ENCODE peak calls at places on chromosomes 1 and 21, in eight cellular contexts. D is uterus; H is effector memory CD4-positive, alpha-beta T cell; S is heart left ventricle; Y is upper lobe of right lung; E is right lobe of liver; C is OCI-LY7; F is mesenchymal stem cell. I is an unnamed sample.

GRCh38 chr1:9653783-9654517 is 2.4 kb downstream of the PIK3CD start:
- DNase-seq in S (no peak), Y (no peak), F (no peak), E (no peak), H (no peak), D (no peak), C (peak), I (no peak)

GRCh38 chr1:18041107-18041506 is 66.5 kb upstream of the IGSF21 start:
- DNase-seq in F (no peak), C (peak), D (no peak), Y (no peak), S (no peak), E (no peak), H (no peak), I (peak)

GRCh38 chr1:59596956-59597355 is 217.8 kb upstream of the HOOK1 start:
- DNase-seq in E (no peak), H (no peak), D (no peak), Y (no peak), S (no peak), F (no peak), C (no peak), I (no peak)

GRCh38 chr1:64965239-64966157 is 851 bp downstream of the JAK1 start:
- DNase-seq in C (peak), E (peak), Y (peak), D (peak), S (peak), F (peak), H (peak), I (peak)

GRCh38 chr1:53076721-53077598 is 14.9 kb downstream of the PODN start:
- DNase-seq in H (no peak), Y (peak), D (no peak), F (no peak), S (peak), E (peak), C (no peak), I (no peak)

GRCh38 chr1:65757531-65757930 is 35.2 kb upstream of the PDE4B start:
- DNase-seq in E (no peak), Y (no peak), F (no peak), C (no peak), H (no peak), D (no peak), S (no peak), I (peak)

GRCh38 chr1:171983584-171983983 is 142.3 kb downstream of the DNM3 start:
- DNase-seq in H (no peak), D (no peak), F (peak), Y (no peak), E (no peak), C (peak), S (no peak), I (no peak)

GRCh38 chr1:233269656-233270055 is 25.9 kb downstream of the PCNX2 start:
- DNase-seq in E (no peak), D (no peak), S (no peak), H (no peak), F (no peak), C (no peak), Y (no peak), I (no peak)

GRCh38 chr1:36653850-36654249 is 171.1 kb upstream of the CSF3R start:
- DNase-seq in D (no peak), F (no peak), E (no peak), S (peak), Y (no peak), C (no peak), H (no peak), I (no peak)

GRCh38 chr1:35136780-35137179 is 56.2 kb downstream of the SFPQ start:
- DNase-seq in H (no peak), C (no peak), Y (no peak), S (no peak), D (no peak), E (no peak), F (no peak), I (no peak)

GRCh38 chr1:56578963-56579875 is at the start of gene PLPP3:
- DNase-seq in E (peak), D (peak), H (no peak), F (peak), S (peak), C (peak), Y (peak), I (peak)

GRCh38 chr1:112906155-112906698 is 49.8 kb downstream of the SLC16A1 start:
- DNase-seq in D (no peak), S (no peak), H (no peak), C (no peak), E (no peak), Y (no peak), F (no peak), I (no peak)

GRCh38 chr21:19609611-19610010 is 1206.0 kb upstream of the TMPRSS15 start:
- DNase-seq in F (no peak), Y (no peak), C (no peak), H (no peak), E (no peak), S (no peak), D (no peak), I (no peak)

GRCh38 chr1:91894036-91894761 is 8.2 kb upstream of the TGFBR3 start:
- DNase-seq in H (no peak), E (no peak), S (no peak), C (no peak), Y (no peak), F (peak), D (no peak), I (no peak)

GRCh38 chr1:114152211-114153050 is 1.2 kb downstream of the SYT6 start:
- DNase-seq in F (peak), C (no peak), E (no peak), H (no peak), S (peak), Y (peak), D (no peak), I (peak)

GRCh38 chr1:162080472-162081015 is 11.1 kb downstream of the NOS1AP start:
- DNase-seq in D (no peak), C (no peak), S (no peak), E (no peak), F (no peak), H (no peak), Y (no peak), I (no peak)

GRCh38 chr1:32828341-32828740 is 10.9 kb downstream of the S100PBP start:
- DNase-seq in E (no peak), C (no peak), S (no peak), H (no peak), D (no peak), F (peak), Y (no peak), I (no peak)

GRCh38 chr1:200919386-200919785 is 24.7 kb downstream of the INAVA start:
- DNase-seq in E (no peak), D (no peak), F (no peak), S (no peak), H (no peak), C (no peak), Y (no peak), I (no peak)

GRCh38 chr1:200918006-200918405 is 23.3 kb downstream of the INAVA start:
- DNase-seq in C (no peak), H (no peak), F (no peak), E (no peak), S (no peak), D (no peak), Y (no peak), I (no peak)

GRCh38 chr1:200916152-200916551 is 21.5 kb downstream of the INAVA start:
- DNase-seq in F (no peak), E (no peak), D (no peak), Y (no peak), C (no peak), H (no peak), S (no peak), I (no peak)

GRCh38 chr1:200917291-200917817 is 22.7 kb downstream of the INAVA start:
- DNase-seq in H (no peak), Y (no peak), E (no peak), D (no peak), F (no peak), S (peak), C (no peak), I (no peak)

DNA sequence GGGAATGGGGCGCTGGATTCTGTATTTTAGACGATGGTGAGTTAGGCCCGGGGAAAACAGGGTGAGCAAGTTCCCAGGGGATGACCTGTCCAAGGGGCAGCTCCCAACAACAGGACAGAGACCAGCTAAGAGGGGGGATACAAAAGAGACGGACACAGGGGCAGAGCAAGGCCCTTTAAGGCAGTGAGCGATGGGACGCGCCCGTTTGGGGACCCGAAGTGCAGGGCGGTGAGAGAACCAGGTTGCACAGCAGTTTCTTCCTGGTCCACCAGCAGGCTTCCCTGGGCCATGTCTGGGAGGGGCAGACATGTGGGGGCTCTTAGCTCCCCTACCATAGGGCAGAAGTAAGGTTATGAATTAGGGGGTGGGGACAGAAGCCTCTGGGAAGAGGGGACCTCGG is 22.0 kb downstream of the INAVA start:
- DNase-seq in D (no peak), H (no peak), E (no peak), F (no peak), S (no peak), C (no peak), Y (no peak), I (no peak)
- H3K27ac ChIP-seq in D (no peak), H (no peak), E (no peak), F (no peak), S (no peak), C (no peak), Y (no peak), I (no peak)

GRCh38 chr21:44711327-44712202 is at the start of gene TSPEAR:
- DNase-seq in C (no peak), Y (peak), S (no peak), D (no peak), H (no peak), E (no peak), F (no peak), I (no peak)
- H3K27ac ChIP-seq in C (no peak), Y (no peak), S (peak), D (no peak), H (no peak), E (no peak), F (no peak), I (no peak)

GRCh38 chr1:229238231-229238630 is 32.7 kb upstream of the RAB4A start:
- DNase-seq in D (no peak), F (no peak), H (no peak), Y (no peak), S (no peak), C (no peak), E (no peak), I (no peak)
- H3K27ac ChIP-seq in D (no peak), F (no peak), H (no peak), Y (no peak), S (no peak), C (no peak), E (no peak), I (no peak)

DNA sequence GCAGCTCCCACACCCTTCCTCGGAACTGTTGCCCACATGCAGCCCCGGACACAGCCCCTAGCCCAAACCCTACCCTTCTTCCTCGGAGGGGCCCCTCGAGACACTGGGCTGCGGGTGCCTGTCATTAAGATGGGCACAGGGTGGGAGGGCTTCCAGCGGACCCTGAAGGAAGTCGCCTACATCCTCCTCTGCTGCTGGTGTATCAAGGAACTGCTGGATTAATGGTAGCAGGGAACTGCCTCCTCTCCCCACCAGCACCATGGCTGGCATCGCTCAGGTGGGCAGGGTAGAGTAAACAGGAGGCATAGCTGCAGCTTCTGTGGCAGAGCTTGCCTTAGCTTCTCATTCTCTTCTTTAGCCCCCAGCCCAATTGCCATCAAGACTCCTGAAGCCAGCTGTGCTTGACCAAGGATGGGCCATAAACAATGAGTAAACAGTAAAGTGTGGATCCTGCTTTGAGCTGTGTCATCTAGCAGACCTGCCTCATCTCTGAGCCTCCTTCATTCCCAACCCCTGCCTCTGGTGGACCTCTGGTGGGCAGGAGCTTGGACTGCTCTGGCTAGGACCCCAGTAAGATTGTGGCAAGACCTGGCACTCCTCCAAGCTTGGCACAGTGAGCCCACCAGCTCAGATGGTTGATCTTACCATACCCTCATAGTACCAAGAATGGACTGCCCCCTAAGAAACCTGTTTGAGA is at the start of gene LENEP:
- DNase-seq in Y (peak), S (peak), H (no peak), E (no peak), D (no peak), C (no peak), F (no peak), I (no peak)
- H3K27ac ChIP-seq in Y (no peak), S (no peak), H (no peak), E (no peak), D (no peak), C (peak), F (no peak), I (no peak)

GRCh38 chr21:38363684-38364083 is 106.9 kb downstream of the KCNJ15 start:
- DNase-seq in Y (no peak), H (no peak), S (no peak), C (no peak), E (no peak), D (no peak), F (no peak), I (no peak)
- H3K27ac ChIP-seq in Y (no peak), H (no peak), S (no peak), C (no peak), E (no peak), D (no peak), F (no peak), I (no peak)

DNA sequence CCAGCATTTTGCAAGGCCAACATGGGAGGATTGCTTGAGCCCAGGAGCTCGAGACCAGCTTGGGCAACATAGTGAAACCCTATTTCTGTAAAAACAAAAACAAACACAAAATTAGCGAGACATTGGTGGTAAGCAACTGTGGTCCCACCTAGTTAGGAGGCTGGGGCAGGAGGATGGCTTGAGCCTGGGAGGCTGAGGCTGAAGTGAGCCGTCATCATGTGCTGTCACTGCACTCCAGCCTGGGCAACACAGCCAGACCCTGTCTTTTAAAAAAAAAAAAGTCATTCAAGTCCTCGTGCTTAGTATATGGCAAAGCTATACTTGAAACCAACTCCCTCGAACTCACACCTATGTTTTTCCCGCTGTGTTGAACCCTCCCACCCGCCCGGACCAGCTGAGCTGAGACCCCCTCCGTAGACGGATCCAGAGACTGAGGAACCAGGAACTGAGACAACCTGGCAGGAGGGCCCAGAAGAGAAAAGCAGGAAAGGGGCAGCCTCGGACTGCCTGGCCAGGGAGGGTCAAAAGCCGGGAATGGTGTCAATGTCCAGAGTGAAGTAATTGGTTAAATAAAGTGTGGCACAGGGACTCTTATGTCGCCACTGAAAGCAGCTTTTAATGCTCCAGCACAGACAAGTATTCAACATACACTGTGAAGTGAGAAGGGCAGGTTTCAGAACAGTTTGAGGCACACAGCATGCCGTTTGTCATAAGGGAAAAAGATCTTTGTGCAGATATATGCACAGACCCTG is 32.8 kb upstream of the CASZ1 start:
- DNase-seq in E (no peak), F (no peak), H (no peak), C (no peak), D (no peak), S (no peak), Y (no peak), I (no peak)
- H3K27ac ChIP-seq in E (no peak), F (no peak), H (no peak), C (no peak), D (no peak), S (no peak), Y (no peak), I (no peak)

GRCh38 chr1:156926175-156926574 is 5.7 kb downstream of the LRRC71 start:
- DNase-seq in F (peak), C (no peak), H (no peak), Y (peak), E (peak), D (no peak), S (peak), I (peak)

GRCh38 chr1:156930483-156930882 is 10.1 kb downstream of the LRRC71 start:
- DNase-seq in D (no peak), S (no peak), Y (no peak), C (no peak), H (no peak), E (peak), F (no peak), I (no peak)

GRCh38 chr1:156927215-156928042 is 7.0 kb downstream of the LRRC71 start:
- DNase-seq in H (peak), F (peak), S (peak), D (peak), C (no peak), Y (peak), E (peak), I (peak)

GRCh38 chr1:156929596-156930238 is 9.3 kb downstream of the LRRC71 start:
- DNase-seq in Y (no peak), D (no peak), H (no peak), C (no peak), F (no peak), S (no peak), E (peak), I (no peak)

DNA sequence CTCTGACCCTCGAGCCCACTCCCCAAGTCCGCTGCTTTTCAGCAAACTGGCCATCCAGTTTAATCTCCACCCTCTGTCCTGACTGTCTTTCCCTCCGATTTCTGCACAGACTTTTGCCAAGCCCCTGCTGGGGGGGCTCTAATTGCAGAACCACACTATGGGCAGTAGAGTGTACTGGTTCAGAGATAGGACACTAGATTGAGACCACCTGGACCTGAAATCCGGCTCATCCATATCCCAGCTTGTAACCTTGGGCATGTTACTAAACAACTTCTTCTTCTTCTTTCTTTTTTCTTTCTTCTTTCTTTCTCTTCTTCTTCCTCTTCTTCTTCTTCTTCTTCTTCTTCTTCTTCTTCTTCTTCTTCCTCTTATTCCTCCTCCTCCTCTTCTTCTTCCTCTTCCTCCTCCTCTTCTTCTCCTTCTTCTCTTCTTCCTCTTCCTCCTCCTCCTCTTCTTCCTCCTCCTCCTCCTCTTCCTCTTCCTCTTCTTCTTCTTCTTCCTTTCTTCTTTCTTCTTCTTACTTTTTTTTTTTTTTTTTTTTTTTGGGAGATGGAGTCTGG is 7.7 kb downstream of the LRRC71 start:
- DNase-seq in F (no peak), H (no peak), S (no peak), D (no peak), E (no peak), C (no peak), Y (no peak), I (no peak)
- H3K27ac ChIP-seq in F (no peak), H (no peak), S (no peak), D (no peak), E (no peak), C (no peak), Y (no peak), I (no peak)

GRCh38 chr1:160630523-160631087 is 16.2 kb downstream of the SLAMF1 start:
- DNase-seq in D (no peak), C (no peak), E (no peak), S (no peak), H (no peak), F (peak), Y (no peak), I (no peak)
- H3K27ac ChIP-seq in D (no peak), C (no peak), E (no peak), S (no peak), H (peak), F (no peak), Y (no peak), I (no peak)

I was measured in transverse colon.